ENCODE peak calls at places on chromosomes 11 and 22, in five cellular contexts. One of them, this sample, is unnamed.

GRCh38 chr11:14373941-14374646 is 15.1 kb upstream of the RRAS2 start:
- DNase-seq in trophoblast cell: peak
- DNase-seq in mesenchymal stem cell: no peak
- DNase-seq in IMR-90: peak
- DNase-seq in H1: peak
- DNase-seq in this sample: no peak

GRCh38 chr11:134405841-134406240 is 6.2 kb downstream of the B3GAT1 start:
- DNase-seq in mesenchymal stem cell: no peak
- DNase-seq in H1: no peak
- DNase-seq in trophoblast cell: no peak
- DNase-seq in IMR-90: no peak
- DNase-seq in this sample: no peak

GRCh38 chr11:15497366-15497765 is 382.6 kb downstream of the INSC start:
- DNase-seq in mesenchymal stem cell: no peak
- DNase-seq in trophoblast cell: no peak
- DNase-seq in H1: no peak
- DNase-seq in IMR-90: no peak
- DNase-seq in this sample: no peak

GRCh38 chr11:10414659-10415058 is 40.4 kb upstream of the AMPD3 start:
- DNase-seq in trophoblast cell: no peak
- DNase-seq in IMR-90: peak
- DNase-seq in mesenchymal stem cell: no peak
- DNase-seq in H1: no peak
- DNase-seq in this sample: no peak

GRCh38 chr11:14537134-14537599 is 17.0 kb upstream of the PSMA1 start:
- DNase-seq in mesenchymal stem cell: peak
- DNase-seq in trophoblast cell: peak
- DNase-seq in H1: no peak
- DNase-seq in IMR-90: peak
- DNase-seq in this sample: peak

GRCh38 chr11:16607675-16608644 is 130.5 kb upstream of the C11orf58 start:
- DNase-seq in IMR-90: peak
- DNase-seq in mesenchymal stem cell: peak
- DNase-seq in H1: no peak
- DNase-seq in trophoblast cell: no peak
- DNase-seq in this sample: peak

GRCh38 chr22:37310075-37310606 is 27.8 kb downstream of the CYTH4 start:
- DNase-seq in trophoblast cell: no peak
- DNase-seq in IMR-90: no peak
- DNase-seq in mesenchymal stem cell: no peak
- DNase-seq in H1: no peak
- DNase-seq in this sample: no peak

GRCh38 chr22:50169181-50169759 is 1.3 kb upstream of the PANX2 start:
- DNase-seq in mesenchymal stem cell: no peak
- DNase-seq in H1: no peak
- DNase-seq in trophoblast cell: no peak
- DNase-seq in IMR-90: no peak
- DNase-seq in this sample: no peak

GRCh38 chr11:123255909-123256308 is 60.9 kb upstream of the CLMP start:
- DNase-seq in mesenchymal stem cell: no peak
- DNase-seq in H1: peak
- DNase-seq in IMR-90: no peak
- DNase-seq in trophoblast cell: no peak
- DNase-seq in this sample: peak

GRCh38 chr11:73387594-73388021 is 11.4 kb downstream of the RELT start:
- DNase-seq in mesenchymal stem cell: no peak
- DNase-seq in H1: no peak
- DNase-seq in IMR-90: no peak
- DNase-seq in trophoblast cell: no peak
- DNase-seq in this sample: no peak

DNA sequence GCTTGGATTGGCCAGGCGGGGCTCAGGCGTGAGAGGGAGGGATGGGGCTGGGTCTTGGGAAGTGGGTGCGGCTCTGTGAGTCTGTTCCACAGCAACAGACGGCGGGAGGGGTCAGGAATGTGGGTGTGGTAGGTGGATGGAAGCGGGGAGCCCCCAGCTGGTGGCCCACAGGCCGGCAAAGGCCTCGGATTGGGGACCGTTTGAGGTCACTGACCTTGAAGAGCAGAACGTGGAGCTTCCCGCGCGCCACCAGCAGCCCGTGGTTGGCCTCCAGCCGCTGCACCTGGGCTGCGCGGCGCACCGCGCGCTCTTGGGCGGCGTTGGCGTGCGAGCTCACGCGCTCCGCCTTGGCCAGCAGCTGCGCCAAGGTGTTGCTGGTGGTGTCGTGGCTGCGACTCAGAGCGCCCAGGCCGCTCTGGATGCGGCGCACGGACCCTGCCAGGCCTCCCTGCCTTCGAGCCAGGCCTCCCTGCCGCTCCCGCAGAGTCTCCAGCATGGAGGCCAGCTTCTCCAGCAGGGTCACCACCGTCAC is 356 bp downstream of the CAVIN3 start:
- DNase-seq in mesenchymal stem cell: peak
- DNase-seq in IMR-90: peak
- DNase-seq in H1: no peak
- DNase-seq in trophoblast cell: peak
- DNase-seq in this sample: peak
- H4K8ac ChIP-seq in mesenchymal stem cell: peak
- H4K8ac ChIP-seq in IMR-90: peak
- H4K8ac ChIP-seq in H1: peak
- H4K8ac ChIP-seq in trophoblast cell: peak
- H4K8ac ChIP-seq in this sample: peak

GRCh38 chr22:40449676-40450035 is 79.3 kb downstream of the SGSM3 start:
- DNase-seq in H1: no peak
- DNase-seq in trophoblast cell: no peak
- DNase-seq in IMR-90: peak
- DNase-seq in mesenchymal stem cell: peak
- DNase-seq in this sample: no peak
- H3K4me3 ChIP-seq in H1: no peak
- H3K4me3 ChIP-seq in trophoblast cell: no peak
- H3K4me3 ChIP-seq in IMR-90: no peak
- H3K4me3 ChIP-seq in mesenchymal stem cell: no peak
- H3K4me3 ChIP-seq in this sample: no peak

DNA sequence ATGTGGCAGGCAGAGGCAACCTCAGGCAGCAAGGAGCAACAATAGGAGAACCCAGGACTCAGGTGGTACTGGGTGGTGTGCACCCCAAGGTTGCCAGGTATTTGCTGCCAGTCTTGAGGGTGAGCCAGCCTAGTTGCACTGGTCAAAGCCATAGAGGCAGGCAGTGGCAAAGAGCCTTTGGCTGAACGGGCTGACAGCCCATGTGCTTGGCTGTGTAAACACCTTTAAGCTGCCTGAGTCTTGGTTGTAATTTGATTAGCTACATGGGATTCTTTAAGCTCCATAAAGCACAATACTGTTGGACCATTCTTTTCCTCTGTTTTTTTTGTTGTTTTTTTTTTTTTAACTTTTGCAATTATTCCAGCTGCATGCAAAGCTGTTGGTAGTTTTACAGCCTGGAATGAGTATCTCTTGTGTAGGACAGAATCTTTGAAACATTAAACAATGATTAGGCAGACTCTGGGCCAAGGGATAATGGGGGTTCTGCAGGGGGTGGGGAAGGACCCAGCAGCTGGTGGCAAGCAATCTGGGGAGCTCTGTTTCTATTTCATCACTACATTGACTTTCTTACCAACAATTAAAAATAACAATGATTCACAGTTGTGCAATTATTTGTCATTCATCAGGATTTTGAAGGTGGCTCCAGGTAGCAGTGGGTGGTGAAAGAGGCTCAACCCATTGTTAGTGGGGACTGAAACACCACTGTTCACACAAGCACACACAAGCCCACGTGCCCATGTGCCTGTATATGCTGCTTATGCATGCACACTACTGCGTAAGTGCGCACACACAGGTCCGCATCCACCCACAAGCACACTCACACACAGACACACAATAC is 69.5 kb upstream of the CSNK2A3 start:
- DNase-seq in IMR-90: no peak
- DNase-seq in mesenchymal stem cell: no peak
- DNase-seq in trophoblast cell: no peak
- DNase-seq in H1: no peak
- DNase-seq in this sample: no peak
- H3K14ac ChIP-seq in IMR-90: no peak
- H3K14ac ChIP-seq in mesenchymal stem cell: peak
- H3K14ac ChIP-seq in trophoblast cell: no peak
- H3K14ac ChIP-seq in H1: peak
- H3K14ac ChIP-seq in this sample: peak

GRCh38 chr22:17368727-17369552 is at the start of gene CECR2:
- DNase-seq in H1: peak
- DNase-seq in trophoblast cell: no peak
- DNase-seq in IMR-90: no peak
- DNase-seq in mesenchymal stem cell: peak
- DNase-seq in this sample: peak

GRCh38 chr22:17368144-17368726 is 1.0 kb upstream of the CECR2 start:
- DNase-seq in H1: no peak
- DNase-seq in trophoblast cell: no peak
- DNase-seq in mesenchymal stem cell: no peak
- DNase-seq in IMR-90: no peak
- DNase-seq in this sample: no peak

GRCh38 chr22:17370766-17371181 is 1.5 kb downstream of the CECR2 start:
- DNase-seq in mesenchymal stem cell: no peak
- DNase-seq in H1: no peak
- DNase-seq in IMR-90: no peak
- DNase-seq in trophoblast cell: no peak
- DNase-seq in this sample: no peak

GRCh38 chr22:17370036-17370765 is 941 bp downstream of the CECR2 start:
- DNase-seq in trophoblast cell: no peak
- DNase-seq in IMR-90: no peak
- DNase-seq in H1: peak
- DNase-seq in mesenchymal stem cell: peak
- DNase-seq in this sample: no peak

GRCh38 chr22:17369553-17370035 is 334 bp downstream of the CECR2 start:
- DNase-seq in trophoblast cell: no peak
- DNase-seq in H1: peak
- DNase-seq in mesenchymal stem cell: peak
- DNase-seq in IMR-90: no peak
- DNase-seq in this sample: peak
- H4K8ac ChIP-seq in trophoblast cell: peak
- H4K8ac ChIP-seq in H1: peak
- H4K8ac ChIP-seq in mesenchymal stem cell: no peak
- H4K8ac ChIP-seq in IMR-90: no peak
- H4K8ac ChIP-seq in this sample: no peak

DNA sequence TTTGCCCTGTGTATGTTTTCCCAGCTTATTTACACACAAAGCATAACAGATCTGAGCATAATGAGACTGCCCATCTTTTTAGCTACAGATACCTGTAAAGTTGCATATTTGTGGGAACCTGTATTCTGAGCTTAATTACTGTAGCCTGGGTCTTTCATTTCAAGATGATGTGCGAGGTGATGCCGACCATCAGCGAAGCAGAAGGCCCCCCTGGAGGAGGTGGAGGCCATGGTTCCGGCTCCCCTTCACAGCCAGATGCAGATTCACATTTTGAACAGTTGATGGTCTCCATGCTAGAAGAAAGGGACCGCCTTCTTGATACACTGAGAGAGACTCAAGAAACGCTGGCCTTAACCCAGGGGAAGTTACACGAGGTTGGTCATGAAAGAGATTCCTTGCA is 1.5 kb downstream of the PPFIA1 start:
- DNase-seq in mesenchymal stem cell: no peak
- DNase-seq in trophoblast cell: no peak
- DNase-seq in H1: no peak
- DNase-seq in IMR-90: no peak
- DNase-seq in this sample: no peak
- H3K4me3 ChIP-seq in mesenchymal stem cell: no peak
- H3K4me3 ChIP-seq in trophoblast cell: no peak
- H3K4me3 ChIP-seq in H1: no peak
- H3K4me3 ChIP-seq in IMR-90: no peak
- H3K4me3 ChIP-seq in this sample: peak

GRCh38 chr22:45504703-45505341 is 2.1 kb downstream of the FBLN1 start:
- DNase-seq in mesenchymal stem cell: peak
- DNase-seq in IMR-90: peak
- DNase-seq in H1: peak
- DNase-seq in trophoblast cell: no peak
- DNase-seq in this sample: peak

GRCh38 chr22:45505991-45506743 is 3.5 kb downstream of the FBLN1 start:
- DNase-seq in trophoblast cell: no peak
- DNase-seq in H1: no peak
- DNase-seq in IMR-90: no peak
- DNase-seq in mesenchymal stem cell: no peak
- DNase-seq in this sample: no peak

GRCh38 chr22:45503071-45503815 is 560 bp downstream of the FBLN1 start:
- DNase-seq in trophoblast cell: no peak
- DNase-seq in IMR-90: no peak
- DNase-seq in H1: peak
- DNase-seq in mesenchymal stem cell: peak
- DNase-seq in this sample: peak

GRCh38 chr22:45502215-45503070 is at the start of gene FBLN1:
- DNase-seq in H1: peak
- DNase-seq in mesenchymal stem cell: peak
- DNase-seq in trophoblast cell: peak
- DNase-seq in IMR-90: no peak
- DNase-seq in this sample: peak

DNA sequence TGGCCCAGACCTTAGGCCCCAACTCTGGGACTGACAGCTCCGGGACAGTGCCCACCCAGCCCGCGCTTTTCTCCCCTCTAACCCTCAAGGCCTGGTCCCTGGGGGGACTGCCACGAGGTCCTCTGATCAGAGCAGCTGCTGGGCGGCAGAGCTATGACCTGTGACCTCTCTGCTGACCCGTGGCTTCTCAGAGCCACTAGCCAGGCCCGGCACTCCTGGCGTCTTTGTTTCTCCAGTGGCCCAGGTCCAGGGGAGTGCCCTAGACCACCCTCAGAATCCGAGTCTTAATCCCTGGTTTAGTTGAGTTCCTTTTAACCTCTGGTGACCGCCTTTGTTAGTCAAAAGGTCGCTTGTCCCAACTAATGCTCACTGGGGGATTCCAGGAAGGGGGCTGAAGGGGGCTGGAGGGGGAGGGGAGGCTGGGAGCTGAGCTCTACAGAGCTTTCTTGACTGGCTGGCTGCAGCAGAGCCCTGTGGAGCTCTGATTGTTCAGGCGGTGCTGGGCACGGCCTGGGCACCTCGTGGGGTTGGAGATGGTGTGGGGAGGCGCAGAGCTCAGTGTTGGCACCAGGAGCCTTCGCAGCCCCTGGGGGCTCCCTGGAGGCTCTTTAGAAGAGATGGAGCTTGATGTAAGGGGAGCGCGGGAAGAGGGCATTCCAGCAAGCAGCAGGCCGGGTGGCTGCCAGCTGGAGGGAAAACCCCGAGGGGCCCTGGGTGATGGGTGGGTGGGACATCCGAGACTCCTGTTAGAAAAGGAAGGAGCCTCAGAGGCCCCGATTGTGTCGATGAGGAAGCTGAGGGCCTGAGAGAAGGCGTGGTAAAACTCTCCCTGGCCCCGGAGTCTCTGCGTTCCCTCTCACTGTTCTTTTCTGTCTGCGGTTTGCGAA is 1.4 kb downstream of the FBLN1 start:
- DNase-seq in H1: peak
- DNase-seq in trophoblast cell: no peak
- DNase-seq in IMR-90: peak
- DNase-seq in mesenchymal stem cell: peak
- DNase-seq in this sample: peak
- H3K14ac ChIP-seq in H1: no peak
- H3K14ac ChIP-seq in trophoblast cell: peak
- H3K14ac ChIP-seq in IMR-90: peak
- H3K14ac ChIP-seq in mesenchymal stem cell: peak
- H3K14ac ChIP-seq in this sample: no peak

This sample was measured in neuronal stem cell.